ENCODE peak calls at places on chromosomes 2 and 18, in ten cellular contexts. U, S, L, G, N, X, V, A, Q and Y are unnamed samples.

GRCh38 chr18:42765225-42765624 is 350.3 kb downstream of the RIT2 start:
- DNase-seq in S (no peak), G (no peak), X (no peak), U (no peak), V (no peak), N (no peak), Q (no peak), L (no peak), A (no peak), Y (no peak)

GRCh38 chr2:234672498-234673150 is 175.7 kb upstream of the ARL4C start:
- DNase-seq in U (no peak), L (no peak), G (no peak), S (no peak), Q (no peak), V (no peak), A (no peak), N (no peak), X (no peak), Y (no peak)

GRCh38 chr2:172445851-172446250 is 18.5 kb downstream of the ITGA6 start:
- DNase-seq in U (no peak), X (no peak), N (no peak), V (no peak), L (no peak), S (no peak), A (no peak), Q (no peak), G (no peak), Y (no peak)

GRCh38 chr2:240300840-240301239 is 134.6 kb upstream of the GPC1 start:
- DNase-seq in Q (no peak), L (no peak), N (no peak), A (peak; percentile 8), V (no peak), G (no peak), U (no peak), S (no peak), X (no peak), Y (no peak)

GRCh38 chr2:63049291-63050185 is 1.1 kb upstream of the OTX1 start:
- DNase-seq in N (peak; percentile 52), X (no peak), A (no peak), V (no peak), S (no peak), Q (no peak), U (no peak), L (peak; percentile 6), G (no peak), Y (peak; percentile 20)

GRCh38 chr2:206993512-206993911 is 54.2 kb downstream of the CPO start:
- DNase-seq in U (no peak), A (no peak), V (no peak), X (no peak), S (no peak), N (no peak), Q (no peak), L (no peak), G (no peak), Y (no peak)

GRCh38 chr2:162011718-162012564 is 62.1 kb downstream of the DPP4 start:
- DNase-seq in L (no peak), Q (no peak), X (no peak), A (no peak), G (no peak), S (no peak), V (no peak), U (no peak), N (no peak), Y (no peak)

GRCh38 chr2:101038455-101039255 is 36.6 kb downstream of the RPL31 start:
- DNase-seq in V (no peak), L (peak; percentile 61), N (no peak), U (no peak), S (no peak), A (no peak), X (no peak), Q (peak; percentile 61), G (no peak), Y (peak; percentile 53)

GRCh38 chr18:12422936-12423335 is 15.2 kb downstream of the PRELID3A start:
- DNase-seq in A (no peak), L (peak; percentile 38), N (no peak), Q (peak; percentile 36), V (no peak), X (no peak), U (no peak), S (no peak), G (peak; percentile 83), Y (peak; percentile 85)

GRCh38 chr2:37698931-37699481 is 27.6 kb upstream of the CDC42EP3 start:
- DNase-seq in Q (no peak), L (no peak), S (no peak), V (no peak), U (no peak), A (no peak), G (no peak), X (no peak), N (peak; percentile 97), Y (no peak)

GRCh38 chr2:102048465-102048864 is 56.7 kb downstream of the IL1R2 start:
- DNase-seq in X (no peak), S (no peak), V (no peak), L (no peak), N (no peak), U (no peak), A (peak; percentile 85), Q (no peak), G (no peak), Y (no peak)

GRCh38 chr2:74206180-74206688 is 7.8 kb downstream of the MTHFD2 start:
- DNase-seq in V (no peak), X (peak; percentile 35), L (peak; percentile 80), S (no peak), U (no peak), A (no peak), G (no peak), N (peak; percentile 54), Q (no peak), Y (peak; percentile 72)

GRCh38 chr2:217429981-217430500 is 570.2 kb upstream of the TNP1 start:
- DNase-seq in Q (no peak), S (no peak), X (no peak), U (no peak), A (no peak), G (no peak), L (no peak), V (no peak), N (no peak), Y (no peak)

GRCh38 chr18:5297582-5297981 is 2.1 kb upstream of the ZBTB14 start:
- DNase-seq in A (no peak), G (no peak), Q (no peak), X (no peak), L (no peak), U (no peak), S (no peak), V (no peak), N (no peak), Y (no peak)

GRCh38 chr18:43161528-43161927 is 46.0 kb upstream of the RIT2 start:
- DNase-seq in X (no peak), U (no peak), S (no peak), A (no peak), G (no peak), V (no peak), L (no peak), N (no peak), Q (no peak), Y (no peak)

GRCh38 chr2:156435725-156436476 is at the start of gene GPD2:
- DNase-seq in V (peak; percentile 58), Q (peak; percentile 84), N (peak; percentile 74), U (peak; percentile 31), X (peak; percentile 83), A (peak; percentile 88), S (peak; percentile 66), L (peak; percentile 59), G (peak; percentile 66), Y (peak; percentile 92)

GRCh38 chr2:20999906-21000645 is 43.8 kb downstream of the APOB start:
- DNase-seq in G (no peak), L (peak; percentile 2), N (no peak), A (no peak), Q (no peak), U (no peak), V (no peak), X (no peak), S (no peak), Y (no peak)

GRCh38 chr2:25056391-25056821 is 14.5 kb downstream of the EFR3B start:
- DNase-seq in U (no peak), S (no peak), V (no peak), N (no peak), G (no peak), L (no peak), A (no peak), X (no peak), Q (no peak), Y (no peak)

GRCh38 chr2:62292190-62292589 is 96.3 kb downstream of the B3GNT2 start:
- DNase-seq in Q (no peak), G (no peak), V (peak; percentile 39), L (no peak), N (peak; percentile 82), U (no peak), S (no peak), X (no peak), A (no peak), Y (no peak)

GRCh38 chr2:45190481-45190880 is 181.2 kb upstream of the SIX2 start:
- DNase-seq in G (no peak), A (no peak), S (no peak), Q (no peak), X (no peak), V (no peak), U (no peak), N (no peak), L (no peak), Y (no peak)

GRCh38 chr2:163612332-163612731 is 123.5 kb downstream of the FIGN start:
- DNase-seq in A (no peak), V (no peak), L (no peak), S (no peak), N (no peak), Q (no peak), G (no peak), U (no peak), X (no peak), Y (no peak)

GRCh38 chr2:231720971-231721640 is 12.8 kb downstream of the PTMA start:
- DNase-seq in U (no peak), S (no peak), L (no peak), Q (no peak), X (no peak), N (no peak), G (no peak), A (no peak), V (no peak), Y (no peak)

GRCh38 chr2:232307854-232308253 is 70.7 kb upstream of the ALPP start:
- DNase-seq in A (no peak), G (no peak), V (no peak), U (no peak), Q (no peak), X (no peak), N (no peak), L (no peak), S (peak; percentile 12), Y (no peak)

GRCh38 chr18:13611616-13612110 is 114.7 kb downstream of the FAM210A start:
- DNase-seq in G (no peak), U (no peak), X (no peak), N (no peak), L (no peak), Q (peak; percentile 74), V (no peak), S (no peak), A (no peak), Y (no peak)

GRCh38 chr18:43587538-43588153 is 310.4 kb upstream of the SYT4 start:
- DNase-seq in G (peak; percentile 49), U (no peak), X (no peak), A (no peak), Q (peak; percentile 15), L (no peak), S (no peak), N (no peak), V (peak; percentile 4), Y (no peak)

GRCh38 chr2:85648619-85649018 is 19.4 kb downstream of the SFTPB start:
- DNase-seq in A (no peak), N (peak; percentile 36), Q (peak; percentile 42), V (no peak), G (peak; percentile 30), L (peak; percentile 30), U (no peak), X (no peak), S (no peak), Y (peak; percentile 25)

GRCh38 chr2:11005032-11005431 is 93.3 kb downstream of the KCNF1 start:
- DNase-seq in A (no peak), G (no peak), S (no peak), V (no peak), N (no peak), X (no peak), U (no peak), L (no peak), Q (no peak), Y (no peak)

GRCh38 chr18:67549946-67550345 is 33.4 kb upstream of the DSEL start:
- DNase-seq in S (no peak), U (no peak), V (no peak), N (no peak), Q (no peak), A (no peak), X (no peak), G (no peak), L (no peak), Y (no peak)